ENCODE peak calls at places on chromosomes 5 and 9, in nine cellular contexts. One of them, this sample, is unnamed.

GRCh38 chr9:128412120-128412790 is 8.4 kb upstream of the CERCAM start:
- DNase-seq in LoVo: peak
- DNase-seq in H9: peak
- DNase-seq in BJ: no peak
- DNase-seq in left kidney: peak
- DNase-seq in stimulated activated CD4-positive, alpha-beta T cell treated with anti-CD3 and anti-CD28 coated beads, Interleukin-15, amount 100 ng/mL, for 24 hours: peak
- DNase-seq in NT2/D1: peak
- DNase-seq in activated T-helper 1 cell treated with anti-CD3 and anti-CD28 coated beads, Interleukin-12 subunit alpha, Interleukin-12 subunit beta, Interleukin-2, Interleukin-4 antibody, amounts not matched to agents 30 ng/mL and 10 ng/mL and 1 ng/mL, durations not matched to agents 14 hours and 24 hours and 36 hours: peak
- DNase-seq in ELF-1: peak
- DNase-seq in this sample: no peak

GRCh38 chr9:92762781-92763708 is 1.6 kb downstream of the BICD2 start:
- DNase-seq in BJ: no peak
- DNase-seq in ELF-1: no peak
- DNase-seq in LoVo: no peak
- DNase-seq in NT2/D1: no peak
- DNase-seq in H9: peak
- DNase-seq in left kidney: no peak
- DNase-seq in activated T-helper 1 cell treated with anti-CD3 and anti-CD28 coated beads, Interleukin-12 subunit alpha, Interleukin-12 subunit beta, Interleukin-2, Interleukin-4 antibody, amounts not matched to agents 30 ng/mL and 10 ng/mL and 1 ng/mL, durations not matched to agents 14 hours and 24 hours and 36 hours: no peak
- DNase-seq in stimulated activated CD4-positive, alpha-beta T cell treated with anti-CD3 and anti-CD28 coated beads, Interleukin-15, amount 100 ng/mL, for 24 hours: no peak
- DNase-seq in this sample: no peak

GRCh38 chr5:127236254-127236653 is 54.3 kb upstream of the MEGF10 start:
- DNase-seq in LoVo: no peak
- DNase-seq in NT2/D1: no peak
- DNase-seq in activated T-helper 1 cell treated with anti-CD3 and anti-CD28 coated beads, Interleukin-12 subunit alpha, Interleukin-12 subunit beta, Interleukin-2, Interleukin-4 antibody, amounts not matched to agents 30 ng/mL and 10 ng/mL and 1 ng/mL, durations not matched to agents 14 hours and 24 hours and 36 hours: no peak
- DNase-seq in ELF-1: no peak
- DNase-seq in H9: no peak
- DNase-seq in BJ: no peak
- DNase-seq in left kidney: no peak
- DNase-seq in stimulated activated CD4-positive, alpha-beta T cell treated with anti-CD3 and anti-CD28 coated beads, Interleukin-15, amount 100 ng/mL, for 24 hours: no peak
- DNase-seq in this sample: no peak

GRCh38 chr5:1850324-1851154 is 32.2 kb downstream of the IRX4 start:
- DNase-seq in BJ: no peak
- DNase-seq in activated T-helper 1 cell treated with anti-CD3 and anti-CD28 coated beads, Interleukin-12 subunit alpha, Interleukin-12 subunit beta, Interleukin-2, Interleukin-4 antibody, amounts not matched to agents 30 ng/mL and 10 ng/mL and 1 ng/mL, durations not matched to agents 14 hours and 24 hours and 36 hours: no peak
- DNase-seq in NT2/D1: no peak
- DNase-seq in ELF-1: no peak
- DNase-seq in LoVo: no peak
- DNase-seq in H9: no peak
- DNase-seq in stimulated activated CD4-positive, alpha-beta T cell treated with anti-CD3 and anti-CD28 coated beads, Interleukin-15, amount 100 ng/mL, for 24 hours: no peak
- DNase-seq in left kidney: no peak
- DNase-seq in this sample: no peak

GRCh38 chr5:171428849-171429542 is 9.5 kb downstream of the FGF18 start:
- DNase-seq in NT2/D1: no peak
- DNase-seq in H9: no peak
- DNase-seq in activated T-helper 1 cell treated with anti-CD3 and anti-CD28 coated beads, Interleukin-12 subunit alpha, Interleukin-12 subunit beta, Interleukin-2, Interleukin-4 antibody, amounts not matched to agents 30 ng/mL and 10 ng/mL and 1 ng/mL, durations not matched to agents 14 hours and 24 hours and 36 hours: no peak
- DNase-seq in stimulated activated CD4-positive, alpha-beta T cell treated with anti-CD3 and anti-CD28 coated beads, Interleukin-15, amount 100 ng/mL, for 24 hours: no peak
- DNase-seq in BJ: no peak
- DNase-seq in left kidney: no peak
- DNase-seq in LoVo: no peak
- DNase-seq in ELF-1: no peak
- DNase-seq in this sample: no peak

GRCh38 chr9:12988259-12988658 is 213.4 kb downstream of the LURAP1L start:
- DNase-seq in activated T-helper 1 cell treated with anti-CD3 and anti-CD28 coated beads, Interleukin-12 subunit alpha, Interleukin-12 subunit beta, Interleukin-2, Interleukin-4 antibody, amounts not matched to agents 30 ng/mL and 10 ng/mL and 1 ng/mL, durations not matched to agents 14 hours and 24 hours and 36 hours: no peak
- DNase-seq in H9: no peak
- DNase-seq in ELF-1: no peak
- DNase-seq in LoVo: no peak
- DNase-seq in NT2/D1: no peak
- DNase-seq in stimulated activated CD4-positive, alpha-beta T cell treated with anti-CD3 and anti-CD28 coated beads, Interleukin-15, amount 100 ng/mL, for 24 hours: no peak
- DNase-seq in left kidney: no peak
- DNase-seq in BJ: no peak
- DNase-seq in this sample: no peak

GRCh38 chr5:107388111-107388861 is 282.5 kb downstream of the EFNA5 start:
- DNase-seq in H9: no peak
- DNase-seq in stimulated activated CD4-positive, alpha-beta T cell treated with anti-CD3 and anti-CD28 coated beads, Interleukin-15, amount 100 ng/mL, for 24 hours: no peak
- DNase-seq in ELF-1: no peak
- DNase-seq in activated T-helper 1 cell treated with anti-CD3 and anti-CD28 coated beads, Interleukin-12 subunit alpha, Interleukin-12 subunit beta, Interleukin-2, Interleukin-4 antibody, amounts not matched to agents 30 ng/mL and 10 ng/mL and 1 ng/mL, durations not matched to agents 14 hours and 24 hours and 36 hours: no peak
- DNase-seq in BJ: peak
- DNase-seq in left kidney: peak
- DNase-seq in LoVo: no peak
- DNase-seq in NT2/D1: no peak
- DNase-seq in this sample: no peak

GRCh38 chr5:53679261-53679660 is 118.8 kb downstream of the NDUFS4 start:
- DNase-seq in ELF-1: no peak
- DNase-seq in stimulated activated CD4-positive, alpha-beta T cell treated with anti-CD3 and anti-CD28 coated beads, Interleukin-15, amount 100 ng/mL, for 24 hours: no peak
- DNase-seq in left kidney: no peak
- DNase-seq in activated T-helper 1 cell treated with anti-CD3 and anti-CD28 coated beads, Interleukin-12 subunit alpha, Interleukin-12 subunit beta, Interleukin-2, Interleukin-4 antibody, amounts not matched to agents 30 ng/mL and 10 ng/mL and 1 ng/mL, durations not matched to agents 14 hours and 24 hours and 36 hours: no peak
- DNase-seq in LoVo: no peak
- DNase-seq in NT2/D1: no peak
- DNase-seq in H9: no peak
- DNase-seq in BJ: peak
- DNase-seq in this sample: no peak

GRCh38 chr5:150022163-150022540 is 21.6 kb downstream of the HMGXB3 start:
- DNase-seq in BJ: peak
- DNase-seq in left kidney: no peak
- DNase-seq in LoVo: peak
- DNase-seq in stimulated activated CD4-positive, alpha-beta T cell treated with anti-CD3 and anti-CD28 coated beads, Interleukin-15, amount 100 ng/mL, for 24 hours: no peak
- DNase-seq in NT2/D1: no peak
- DNase-seq in H9: no peak
- DNase-seq in ELF-1: no peak
- DNase-seq in activated T-helper 1 cell treated with anti-CD3 and anti-CD28 coated beads, Interleukin-12 subunit alpha, Interleukin-12 subunit beta, Interleukin-2, Interleukin-4 antibody, amounts not matched to agents 30 ng/mL and 10 ng/mL and 1 ng/mL, durations not matched to agents 14 hours and 24 hours and 36 hours: no peak
- DNase-seq in this sample: no peak

GRCh38 chr5:1552469-1553255 is 28.9 kb upstream of the LPCAT1 start:
- DNase-seq in left kidney: peak
- DNase-seq in ELF-1: no peak
- DNase-seq in BJ: no peak
- DNase-seq in H9: no peak
- DNase-seq in LoVo: no peak
- DNase-seq in activated T-helper 1 cell treated with anti-CD3 and anti-CD28 coated beads, Interleukin-12 subunit alpha, Interleukin-12 subunit beta, Interleukin-2, Interleukin-4 antibody, amounts not matched to agents 30 ng/mL and 10 ng/mL and 1 ng/mL, durations not matched to agents 14 hours and 24 hours and 36 hours: no peak
- DNase-seq in stimulated activated CD4-positive, alpha-beta T cell treated with anti-CD3 and anti-CD28 coated beads, Interleukin-15, amount 100 ng/mL, for 24 hours: no peak
- DNase-seq in NT2/D1: no peak
- DNase-seq in this sample: no peak

GRCh38 chr9:126915281-126915816 is 767 bp downstream of the RALGPS1 start:
- DNase-seq in BJ: no peak
- DNase-seq in stimulated activated CD4-positive, alpha-beta T cell treated with anti-CD3 and anti-CD28 coated beads, Interleukin-15, amount 100 ng/mL, for 24 hours: no peak
- DNase-seq in NT2/D1: no peak
- DNase-seq in H9: peak
- DNase-seq in left kidney: peak
- DNase-seq in activated T-helper 1 cell treated with anti-CD3 and anti-CD28 coated beads, Interleukin-12 subunit alpha, Interleukin-12 subunit beta, Interleukin-2, Interleukin-4 antibody, amounts not matched to agents 30 ng/mL and 10 ng/mL and 1 ng/mL, durations not matched to agents 14 hours and 24 hours and 36 hours: peak
- DNase-seq in LoVo: peak
- DNase-seq in ELF-1: peak
- DNase-seq in this sample: peak

GRCh38 chr5:169272111-169272510 is 28.8 kb downstream of the SLIT3 start:
- DNase-seq in LoVo: no peak
- DNase-seq in H9: no peak
- DNase-seq in ELF-1: no peak
- DNase-seq in stimulated activated CD4-positive, alpha-beta T cell treated with anti-CD3 and anti-CD28 coated beads, Interleukin-15, amount 100 ng/mL, for 24 hours: no peak
- DNase-seq in BJ: no peak
- DNase-seq in left kidney: no peak
- DNase-seq in NT2/D1: no peak
- DNase-seq in activated T-helper 1 cell treated with anti-CD3 and anti-CD28 coated beads, Interleukin-12 subunit alpha, Interleukin-12 subunit beta, Interleukin-2, Interleukin-4 antibody, amounts not matched to agents 30 ng/mL and 10 ng/mL and 1 ng/mL, durations not matched to agents 14 hours and 24 hours and 36 hours: no peak
- DNase-seq in this sample: no peak

GRCh38 chr5:171707441-171707790 is 78.2 kb upstream of the SMIM23 start:
- DNase-seq in left kidney: no peak
- DNase-seq in LoVo: no peak
- DNase-seq in stimulated activated CD4-positive, alpha-beta T cell treated with anti-CD3 and anti-CD28 coated beads, Interleukin-15, amount 100 ng/mL, for 24 hours: no peak
- DNase-seq in ELF-1: no peak
- DNase-seq in NT2/D1: no peak
- DNase-seq in H9: peak
- DNase-seq in activated T-helper 1 cell treated with anti-CD3 and anti-CD28 coated beads, Interleukin-12 subunit alpha, Interleukin-12 subunit beta, Interleukin-2, Interleukin-4 antibody, amounts not matched to agents 30 ng/mL and 10 ng/mL and 1 ng/mL, durations not matched to agents 14 hours and 24 hours and 36 hours: no peak
- DNase-seq in BJ: no peak
- DNase-seq in this sample: no peak

GRCh38 chr9:18976368-18977238 is 56.4 kb downstream of the SAXO1 start:
- DNase-seq in H9: no peak
- DNase-seq in activated T-helper 1 cell treated with anti-CD3 and anti-CD28 coated beads, Interleukin-12 subunit alpha, Interleukin-12 subunit beta, Interleukin-2, Interleukin-4 antibody, amounts not matched to agents 30 ng/mL and 10 ng/mL and 1 ng/mL, durations not matched to agents 14 hours and 24 hours and 36 hours: no peak
- DNase-seq in ELF-1: no peak
- DNase-seq in BJ: peak
- DNase-seq in stimulated activated CD4-positive, alpha-beta T cell treated with anti-CD3 and anti-CD28 coated beads, Interleukin-15, amount 100 ng/mL, for 24 hours: no peak
- DNase-seq in left kidney: peak
- DNase-seq in LoVo: peak
- DNase-seq in NT2/D1: no peak
- DNase-seq in this sample: no peak

GRCh38 chr9:74803366-74804017 is 84.2 kb downstream of the TRPM6 start:
- DNase-seq in ELF-1: no peak
- DNase-seq in stimulated activated CD4-positive, alpha-beta T cell treated with anti-CD3 and anti-CD28 coated beads, Interleukin-15, amount 100 ng/mL, for 24 hours: no peak
- DNase-seq in NT2/D1: no peak
- DNase-seq in H9: no peak
- DNase-seq in LoVo: peak
- DNase-seq in left kidney: peak
- DNase-seq in activated T-helper 1 cell treated with anti-CD3 and anti-CD28 coated beads, Interleukin-12 subunit alpha, Interleukin-12 subunit beta, Interleukin-2, Interleukin-4 antibody, amounts not matched to agents 30 ng/mL and 10 ng/mL and 1 ng/mL, durations not matched to agents 14 hours and 24 hours and 36 hours: no peak
- DNase-seq in BJ: no peak
- DNase-seq in this sample: no peak

GRCh38 chr9:130766031-130766903 is 68.8 kb upstream of the ABL1 start:
- DNase-seq in activated T-helper 1 cell treated with anti-CD3 and anti-CD28 coated beads, Interleukin-12 subunit alpha, Interleukin-12 subunit beta, Interleukin-2, Interleukin-4 antibody, amounts not matched to agents 30 ng/mL and 10 ng/mL and 1 ng/mL, durations not matched to agents 14 hours and 24 hours and 36 hours: no peak
- DNase-seq in LoVo: no peak
- DNase-seq in NT2/D1: no peak
- DNase-seq in BJ: no peak
- DNase-seq in stimulated activated CD4-positive, alpha-beta T cell treated with anti-CD3 and anti-CD28 coated beads, Interleukin-15, amount 100 ng/mL, for 24 hours: no peak
- DNase-seq in left kidney: peak
- DNase-seq in H9: no peak
- DNase-seq in ELF-1: peak
- DNase-seq in this sample: no peak

GRCh38 chr9:116101516-116101915 is 52.1 kb upstream of the PAPPA start:
- DNase-seq in left kidney: no peak
- DNase-seq in ELF-1: no peak
- DNase-seq in H9: no peak
- DNase-seq in NT2/D1: no peak
- DNase-seq in BJ: peak
- DNase-seq in activated T-helper 1 cell treated with anti-CD3 and anti-CD28 coated beads, Interleukin-12 subunit alpha, Interleukin-12 subunit beta, Interleukin-2, Interleukin-4 antibody, amounts not matched to agents 30 ng/mL and 10 ng/mL and 1 ng/mL, durations not matched to agents 14 hours and 24 hours and 36 hours: no peak
- DNase-seq in stimulated activated CD4-positive, alpha-beta T cell treated with anti-CD3 and anti-CD28 coated beads, Interleukin-15, amount 100 ng/mL, for 24 hours: no peak
- DNase-seq in LoVo: no peak
- DNase-seq in this sample: no peak

GRCh38 chr9:125632321-125633115 is 74.5 kb downstream of the MAPKAP1 start:
- DNase-seq in LoVo: peak
- DNase-seq in activated T-helper 1 cell treated with anti-CD3 and anti-CD28 coated beads, Interleukin-12 subunit alpha, Interleukin-12 subunit beta, Interleukin-2, Interleukin-4 antibody, amounts not matched to agents 30 ng/mL and 10 ng/mL and 1 ng/mL, durations not matched to agents 14 hours and 24 hours and 36 hours: no peak
- DNase-seq in NT2/D1: no peak
- DNase-seq in H9: no peak
- DNase-seq in ELF-1: no peak
- DNase-seq in stimulated activated CD4-positive, alpha-beta T cell treated with anti-CD3 and anti-CD28 coated beads, Interleukin-15, amount 100 ng/mL, for 24 hours: peak
- DNase-seq in BJ: no peak
- DNase-seq in left kidney: no peak
- DNase-seq in this sample: peak

GRCh38 chr5:135242021-135242480 is 157.0 kb downstream of the MACROH2A1 start:
- DNase-seq in activated T-helper 1 cell treated with anti-CD3 and anti-CD28 coated beads, Interleukin-12 subunit alpha, Interleukin-12 subunit beta, Interleukin-2, Interleukin-4 antibody, amounts not matched to agents 30 ng/mL and 10 ng/mL and 1 ng/mL, durations not matched to agents 14 hours and 24 hours and 36 hours: no peak
- DNase-seq in LoVo: no peak
- DNase-seq in stimulated activated CD4-positive, alpha-beta T cell treated with anti-CD3 and anti-CD28 coated beads, Interleukin-15, amount 100 ng/mL, for 24 hours: no peak
- DNase-seq in H9: peak
- DNase-seq in left kidney: no peak
- DNase-seq in ELF-1: peak
- DNase-seq in BJ: no peak
- DNase-seq in NT2/D1: no peak
- DNase-seq in this sample: no peak

GRCh38 chr5:149114403-149115312 is 26.6 kb upstream of the ABLIM3 start:
- DNase-seq in ELF-1: peak
- DNase-seq in H9: peak
- DNase-seq in left kidney: peak
- DNase-seq in BJ: no peak
- DNase-seq in NT2/D1: peak
- DNase-seq in LoVo: peak
- DNase-seq in activated T-helper 1 cell treated with anti-CD3 and anti-CD28 coated beads, Interleukin-12 subunit alpha, Interleukin-12 subunit beta, Interleukin-2, Interleukin-4 antibody, amounts not matched to agents 30 ng/mL and 10 ng/mL and 1 ng/mL, durations not matched to agents 14 hours and 24 hours and 36 hours: peak
- DNase-seq in stimulated activated CD4-positive, alpha-beta T cell treated with anti-CD3 and anti-CD28 coated beads, Interleukin-15, amount 100 ng/mL, for 24 hours: peak
- DNase-seq in this sample: peak

GRCh38 chr5:57822651-57823050 is 340.0 kb upstream of the ACTBL2 start:
- DNase-seq in BJ: no peak
- DNase-seq in ELF-1: no peak
- DNase-seq in NT2/D1: no peak
- DNase-seq in LoVo: no peak
- DNase-seq in H9: no peak
- DNase-seq in left kidney: no peak
- DNase-seq in stimulated activated CD4-positive, alpha-beta T cell treated with anti-CD3 and anti-CD28 coated beads, Interleukin-15, amount 100 ng/mL, for 24 hours: no peak
- DNase-seq in activated T-helper 1 cell treated with anti-CD3 and anti-CD28 coated beads, Interleukin-12 subunit alpha, Interleukin-12 subunit beta, Interleukin-2, Interleukin-4 antibody, amounts not matched to agents 30 ng/mL and 10 ng/mL and 1 ng/mL, durations not matched to agents 14 hours and 24 hours and 36 hours: no peak
- DNase-seq in this sample: no peak

GRCh38 chr9:5832093-5832542 is 799 bp downstream of the ERMP1 start:
- DNase-seq in activated T-helper 1 cell treated with anti-CD3 and anti-CD28 coated beads, Interleukin-12 subunit alpha, Interleukin-12 subunit beta, Interleukin-2, Interleukin-4 antibody, amounts not matched to agents 30 ng/mL and 10 ng/mL and 1 ng/mL, durations not matched to agents 14 hours and 24 hours and 36 hours: no peak
- DNase-seq in ELF-1: no peak
- DNase-seq in left kidney: no peak
- DNase-seq in NT2/D1: no peak
- DNase-seq in LoVo: no peak
- DNase-seq in stimulated activated CD4-positive, alpha-beta T cell treated with anti-CD3 and anti-CD28 coated beads, Interleukin-15, amount 100 ng/mL, for 24 hours: no peak
- DNase-seq in BJ: no peak
- DNase-seq in H9: no peak
- DNase-seq in this sample: no peak

GRCh38 chr5:73370620-73371583 is 77.7 kb downstream of the FOXD1 start:
- DNase-seq in stimulated activated CD4-positive, alpha-beta T cell treated with anti-CD3 and anti-CD28 coated beads, Interleukin-15, amount 100 ng/mL, for 24 hours: no peak
- DNase-seq in LoVo: peak
- DNase-seq in NT2/D1: peak
- DNase-seq in left kidney: peak
- DNase-seq in BJ: peak
- DNase-seq in ELF-1: peak
- DNase-seq in H9: no peak
- DNase-seq in activated T-helper 1 cell treated with anti-CD3 and anti-CD28 coated beads, Interleukin-12 subunit alpha, Interleukin-12 subunit beta, Interleukin-2, Interleukin-4 antibody, amounts not matched to agents 30 ng/mL and 10 ng/mL and 1 ng/mL, durations not matched to agents 14 hours and 24 hours and 36 hours: no peak
- DNase-seq in this sample: no peak

GRCh38 chr5:146243217-146243616 is 39.8 kb downstream of the RBM27 start:
- DNase-seq in LoVo: no peak
- DNase-seq in ELF-1: no peak
- DNase-seq in activated T-helper 1 cell treated with anti-CD3 and anti-CD28 coated beads, Interleukin-12 subunit alpha, Interleukin-12 subunit beta, Interleukin-2, Interleukin-4 antibody, amounts not matched to agents 30 ng/mL and 10 ng/mL and 1 ng/mL, durations not matched to agents 14 hours and 24 hours and 36 hours: no peak
- DNase-seq in stimulated activated CD4-positive, alpha-beta T cell treated with anti-CD3 and anti-CD28 coated beads, Interleukin-15, amount 100 ng/mL, for 24 hours: no peak
- DNase-seq in H9: no peak
- DNase-seq in NT2/D1: no peak
- DNase-seq in left kidney: no peak
- DNase-seq in BJ: no peak
- DNase-seq in this sample: no peak

GRCh38 chr9:37974506-37975173 is 70.7 kb upstream of the SLC25A51 start:
- DNase-seq in H9: no peak
- DNase-seq in activated T-helper 1 cell treated with anti-CD3 and anti-CD28 coated beads, Interleukin-12 subunit alpha, Interleukin-12 subunit beta, Interleukin-2, Interleukin-4 antibody, amounts not matched to agents 30 ng/mL and 10 ng/mL and 1 ng/mL, durations not matched to agents 14 hours and 24 hours and 36 hours: no peak
- DNase-seq in BJ: no peak
- DNase-seq in ELF-1: no peak
- DNase-seq in LoVo: no peak
- DNase-seq in stimulated activated CD4-positive, alpha-beta T cell treated with anti-CD3 and anti-CD28 coated beads, Interleukin-15, amount 100 ng/mL, for 24 hours: no peak
- DNase-seq in left kidney: peak
- DNase-seq in NT2/D1: no peak
- DNase-seq in this sample: no peak

GRCh38 chr9:95887926-95888497 is 12.5 kb downstream of the ERCC6L2 start:
- DNase-seq in H9: no peak
- DNase-seq in LoVo: no peak
- DNase-seq in BJ: no peak
- DNase-seq in left kidney: no peak
- DNase-seq in NT2/D1: no peak
- DNase-seq in activated T-helper 1 cell treated with anti-CD3 and anti-CD28 coated beads, Interleukin-12 subunit alpha, Interleukin-12 subunit beta, Interleukin-2, Interleukin-4 antibody, amounts not matched to agents 30 ng/mL and 10 ng/mL and 1 ng/mL, durations not matched to agents 14 hours and 24 hours and 36 hours: no peak
- DNase-seq in stimulated activated CD4-positive, alpha-beta T cell treated with anti-CD3 and anti-CD28 coated beads, Interleukin-15, amount 100 ng/mL, for 24 hours: no peak
- DNase-seq in ELF-1: no peak
- DNase-seq in this sample: no peak

GRCh38 chr9:78127271-78128225 is 95.9 kb upstream of the GNAQ start:
- DNase-seq in H9: no peak
- DNase-seq in activated T-helper 1 cell treated with anti-CD3 and anti-CD28 coated beads, Interleukin-12 subunit alpha, Interleukin-12 subunit beta, Interleukin-2, Interleukin-4 antibody, amounts not matched to agents 30 ng/mL and 10 ng/mL and 1 ng/mL, durations not matched to agents 14 hours and 24 hours and 36 hours: no peak
- DNase-seq in LoVo: no peak
- DNase-seq in NT2/D1: no peak
- DNase-seq in stimulated activated CD4-positive, alpha-beta T cell treated with anti-CD3 and anti-CD28 coated beads, Interleukin-15, amount 100 ng/mL, for 24 hours: no peak
- DNase-seq in ELF-1: no peak
- DNase-seq in BJ: no peak
- DNase-seq in left kidney: no peak
- DNase-seq in this sample: no peak

This sample was measured in stimulated activated naive B cell treated with anti-CD40 and anti-IgM and Interleukin-4, amounts not matched to agents 10 μg/mL and 1 μg/mL and 100 μg/mL, for 72 hours.